ENCODE peak calls at places on chromosomes 11 and 22, in nine cellular contexts. I is activated gamma-delta T cell treated with anti-CD3 and anti-CD28 coated beads, Interleukin-2, amount 50 U/mL, for 16 hours; G is OCI-LY7; B is SK-N-DZ; C is ACHN; P is amygdala; M is mammary epithelial cell; A is EH; V is non-pigmented ciliary epithelial cell. N is an unnamed sample.

GRCh38 chr11:17077240-17077519 is 287 bp downstream of the RPS13 start:
- DNase-seq in I (no peak), G (no peak), B (peak; percentile 22), C (peak; percentile 12), P (no peak), M (no peak), A (no peak), V (no peak), N (no peak)

GRCh38 chr11:13010737-13011342 is 1.7 kb downstream of the RASSF10 start:
- DNase-seq in I (no peak), G (no peak), B (no peak), C (no peak), P (peak; percentile 31), M (peak; percentile 53), A (no peak), V (no peak), N (peak; percentile 15)

GRCh38 chr11:91846664-91847063 is 378.0 kb upstream of the FAT3 start:
- DNase-seq in I (no peak), G (no peak), B (no peak), C (no peak), P (no peak), M (no peak), A (no peak), V (no peak), N (no peak)

GRCh38 chr11:77497368-77497767 is 23.5 kb upstream of the PAK1 start:
- DNase-seq in I (no peak), G (no peak), B (no peak), C (no peak), P (no peak), M (no peak), A (peak; percentile 21), V (no peak), N (no peak)

GRCh38 chr11:697028-697491 is 1.4 kb downstream of the TMEM80 start:
- DNase-seq in I (no peak), G (peak; percentile 56), B (no peak), C (peak; percentile 78), P (no peak), M (peak; percentile 94), A (peak; percentile 88), V (peak; percentile 81), N (peak; percentile 92)

GRCh38 chr11:42237701-42238235 is 778.3 kb upstream of the LRRC4C start:
- DNase-seq in I (no peak), G (no peak), B (no peak), C (no peak), P (no peak), M (peak; percentile 62), A (peak; percentile 92), V (no peak), N (peak; percentile 17)

GRCh38 chr11:108891143-108891542 is 226.3 kb downstream of the DDX10 start:
- DNase-seq in I (no peak), G (no peak), B (peak; percentile 20), C (no peak), P (no peak), M (no peak), A (no peak), V (no peak), N (no peak)

GRCh38 chr11:21630934-21631478 is 561.9 kb upstream of the ANO5 start:
- DNase-seq in I (no peak), G (no peak), B (no peak), C (no peak), P (no peak), M (no peak), A (no peak), V (no peak), N (no peak)

GRCh38 chr11:56909080-56909479 is 79.6 kb upstream of the OR5AK2 start:
- DNase-seq in I (no peak), G (no peak), B (no peak), C (no peak), P (no peak), M (no peak), A (no peak), V (no peak), N (no peak)

GRCh38 chr11:110173775-110174644 is 80.8 kb downstream of the ZC3H12C start:
- DNase-seq in I (peak; percentile 36), G (peak; percentile 41), B (no peak), C (peak; percentile 14), P (peak; percentile 60), M (peak; percentile 50), A (peak; percentile 58), V (no peak), N (peak; percentile 73)

GRCh38 chr11:83480251-83480650 is 194.1 kb upstream of the CCDC90B start:
- DNase-seq in I (no peak), G (no peak), B (no peak), C (peak; percentile 38), P (no peak), M (no peak), A (no peak), V (no peak), N (no peak)

GRCh38 chr11:66569076-66569475 is 670 bp upstream of the CTSF start:
- DNase-seq in I (no peak), G (no peak), B (no peak), C (no peak), P (no peak), M (no peak), A (no peak), V (no peak), N (no peak)

GRCh38 chr11:1086171-1087102 is 11.8 kb downstream of the MUC2 start:
- DNase-seq in I (no peak), G (no peak), B (no peak), C (no peak), P (no peak), M (no peak), A (no peak), V (no peak), N (no peak)

GRCh38 chr22:26718905-26719304 is 61.5 kb downstream of the MIAT start:
- DNase-seq in I (no peak), G (no peak), B (no peak), C (peak; percentile 97), P (no peak), M (peak; percentile 58), A (peak; percentile 100), V (peak; percentile 83), N (peak; percentile 17)

GRCh38 chr22:22348815-22349454 is 104.3 kb downstream of the VPREB1 start:
- DNase-seq in I (no peak), G (no peak), B (no peak), C (no peak), P (no peak), M (no peak), A (no peak), V (no peak), N (no peak)

GRCh38 chr11:78289547-78290292 is 101.0 kb downstream of the USP35 start:
- DNase-seq in I (no peak), G (no peak), B (no peak), C (no peak), P (no peak), M (no peak), A (no peak), V (no peak), N (no peak)

GRCh38 chr22:30870451-30871345 is 97.9 kb downstream of the MORC2 start:
- DNase-seq in I (no peak), G (no peak), B (no peak), C (no peak), P (no peak), M (no peak), A (no peak), V (no peak), N (no peak)

GRCh38 chr11:86124251-86125233 is 55.7 kb upstream of the PICALM start:
- DNase-seq in I (no peak), G (no peak), B (no peak), C (no peak), P (no peak), M (no peak), A (no peak), V (no peak), N (no peak)

GRCh38 chr11:101046947-101047346 is 82.7 kb downstream of the PGR start:
- DNase-seq in I (no peak), G (no peak), B (no peak), C (no peak), P (no peak), M (no peak), A (no peak), V (no peak), N (no peak)

GRCh38 chr11:9459573-9460321 is 1.1 kb upstream of the ZNF143 start:
- DNase-seq in I (peak; percentile 11), G (peak; percentile 60), B (peak; percentile 42), C (peak; percentile 51), P (peak; percentile 4), M (peak; percentile 27), A (peak; percentile 59), V (no peak), N (peak; percentile 52)